ENCODE peak calls at places on chromosomes 5 and 9, in eight cellular contexts. One of them, this sample, is unnamed.

GRCh38 chr9:76897804-76898525 is 7.9 kb downstream of the PRUNE2 start:
- DNase-seq in SK-N-SH: no peak
- DNase-seq in Panc1: no peak
- DNase-seq in A549: no peak
- DNase-seq in HCT116: no peak
- DNase-seq in GM12878: no peak
- DNase-seq in HepG2: no peak
- DNase-seq in K562: no peak
- DNase-seq in this sample: no peak

GRCh38 chr5:169142264-169142970 is 158.5 kb downstream of the SLIT3 start:
- DNase-seq in K562: no peak
- DNase-seq in A549: no peak
- DNase-seq in Panc1: no peak
- DNase-seq in HepG2: no peak
- DNase-seq in HCT116: no peak
- DNase-seq in GM12878: no peak
- DNase-seq in SK-N-SH: peak; percentile 61
- DNase-seq in this sample: no peak

GRCh38 chr5:168217497-168217896 is 73.9 kb upstream of the WWC1 start:
- DNase-seq in GM12878: no peak
- DNase-seq in HCT116: no peak
- DNase-seq in HepG2: no peak
- DNase-seq in Panc1: no peak
- DNase-seq in K562: no peak
- DNase-seq in SK-N-SH: no peak
- DNase-seq in A549: no peak
- DNase-seq in this sample: no peak

GRCh38 chr5:43428034-43428712 is 16.0 kb upstream of the CCL28 start:
- DNase-seq in A549: peak; percentile 72
- DNase-seq in K562: no peak
- DNase-seq in Panc1: no peak
- DNase-seq in SK-N-SH: no peak
- DNase-seq in HCT116: no peak
- DNase-seq in GM12878: no peak
- DNase-seq in HepG2: no peak
- DNase-seq in this sample: no peak

GRCh38 chr9:106745457-106745856 is 117.5 kb upstream of the ZNF462 start:
- DNase-seq in HepG2: no peak
- DNase-seq in A549: no peak
- DNase-seq in SK-N-SH: no peak
- DNase-seq in K562: no peak
- DNase-seq in Panc1: no peak
- DNase-seq in GM12878: no peak
- DNase-seq in HCT116: no peak
- DNase-seq in this sample: no peak

GRCh38 chr5:52521236-52521635 is 266.5 kb upstream of the ITGA1 start:
- DNase-seq in GM12878: no peak
- DNase-seq in HepG2: no peak
- DNase-seq in Panc1: no peak
- DNase-seq in SK-N-SH: no peak
- DNase-seq in K562: no peak
- DNase-seq in A549: no peak
- DNase-seq in HCT116: no peak
- DNase-seq in this sample: no peak

GRCh38 chr9:85016389-85016997 is 347.0 kb downstream of the NTRK2 start:
- DNase-seq in HCT116: no peak
- DNase-seq in GM12878: no peak
- DNase-seq in SK-N-SH: no peak
- DNase-seq in HepG2: peak; percentile 53
- DNase-seq in K562: no peak
- DNase-seq in Panc1: no peak
- DNase-seq in A549: no peak
- DNase-seq in this sample: no peak

GRCh38 chr5:53331463-53331862 is 149.0 kb upstream of the FST start:
- DNase-seq in HCT116: no peak
- DNase-seq in GM12878: no peak
- DNase-seq in A549: peak; percentile 16
- DNase-seq in HepG2: no peak
- DNase-seq in SK-N-SH: no peak
- DNase-seq in Panc1: no peak
- DNase-seq in K562: no peak
- DNase-seq in this sample: no peak

GRCh38 chr5:65760504-65761275 is 38.7 kb downstream of the NLN start:
- DNase-seq in K562: no peak
- DNase-seq in Panc1: no peak
- DNase-seq in SK-N-SH: no peak
- DNase-seq in A549: peak; percentile 11
- DNase-seq in HepG2: no peak
- DNase-seq in HCT116: no peak
- DNase-seq in GM12878: peak; percentile 8
- DNase-seq in this sample: no peak

GRCh38 chr5:179176571-179177230 is 116.5 kb downstream of the ZNF354C start:
- DNase-seq in SK-N-SH: no peak
- DNase-seq in HepG2: no peak
- DNase-seq in GM12878: no peak
- DNase-seq in A549: no peak
- DNase-seq in HCT116: no peak
- DNase-seq in Panc1: no peak
- DNase-seq in K562: no peak
- DNase-seq in this sample: no peak

GRCh38 chr5:67303356-67303755 is 106.8 kb upstream of the CD180 start:
- DNase-seq in HepG2: no peak
- DNase-seq in A549: no peak
- DNase-seq in HCT116: no peak
- DNase-seq in Panc1: no peak
- DNase-seq in K562: no peak
- DNase-seq in SK-N-SH: no peak
- DNase-seq in GM12878: no peak
- DNase-seq in this sample: no peak

GRCh38 chr5:16456103-16456832 is 9.3 kb downstream of the ZNF622 start:
- DNase-seq in A549: peak; percentile 67
- DNase-seq in HCT116: peak; percentile 49
- DNase-seq in Panc1: peak; percentile 69
- DNase-seq in SK-N-SH: peak; percentile 43
- DNase-seq in HepG2: peak; percentile 48
- DNase-seq in K562: peak; percentile 51
- DNase-seq in GM12878: no peak
- DNase-seq in this sample: peak; percentile 89

GRCh38 chr5:149685494-149685893 is 44.6 kb upstream of the PPARGC1B start:
- DNase-seq in A549: no peak
- DNase-seq in HCT116: no peak
- DNase-seq in HepG2: no peak
- DNase-seq in Panc1: no peak
- DNase-seq in GM12878: no peak
- DNase-seq in K562: no peak
- DNase-seq in SK-N-SH: no peak
- DNase-seq in this sample: no peak

DNA sequence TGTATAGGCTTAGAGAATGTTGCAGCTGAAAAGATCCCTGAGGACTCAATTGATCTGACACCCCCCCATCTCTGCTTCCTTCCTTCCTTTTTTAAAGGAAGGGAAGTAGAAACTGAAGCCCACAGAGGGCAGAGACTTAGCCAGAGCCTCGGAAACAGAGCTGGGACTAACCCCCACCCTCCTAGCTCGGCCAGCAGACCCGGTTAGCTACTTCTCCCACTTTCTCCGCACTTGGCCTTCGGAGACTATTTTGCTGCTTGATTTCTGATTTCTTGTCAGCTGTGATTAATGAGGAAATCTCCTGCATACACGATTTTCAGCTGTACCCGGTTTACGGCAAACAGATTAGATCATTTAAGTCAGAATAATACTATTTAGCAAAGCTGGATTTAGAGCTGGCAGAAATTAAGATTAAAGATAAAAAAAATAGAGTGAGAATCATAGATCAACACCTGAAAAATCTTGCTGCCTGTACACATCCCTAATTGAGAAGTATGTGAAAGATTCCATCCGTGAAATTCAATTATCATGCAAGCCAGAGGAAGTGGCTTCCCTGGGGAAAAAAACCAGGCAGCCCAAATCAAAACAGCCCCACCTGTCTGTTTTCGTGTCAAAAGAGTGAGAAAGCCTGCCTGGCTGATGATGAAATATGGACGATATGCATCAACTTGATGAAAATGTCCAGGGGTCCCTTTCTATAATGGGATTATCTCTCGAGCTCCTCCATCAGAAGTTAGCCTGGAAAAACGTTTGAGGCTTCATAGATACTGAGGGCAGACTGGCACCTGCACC is 159.5 kb upstream of the SHB start:
- DNase-seq in SK-N-SH: peak; percentile 63
- DNase-seq in Panc1: no peak
- DNase-seq in K562: no peak
- DNase-seq in HepG2: no peak
- DNase-seq in A549: no peak
- DNase-seq in GM12878: no peak
- DNase-seq in HCT116: no peak
- DNase-seq in this sample: no peak
- H3K4me3 ChIP-seq in SK-N-SH: no peak overlapping the region
- H3K4me3 ChIP-seq in Panc1: no peak overlapping the region
- H3K4me3 ChIP-seq in K562: no peak overlapping the region
- H3K4me3 ChIP-seq in HepG2: no peak overlapping the region
- H3K4me3 ChIP-seq in A549: no peak overlapping the region
- H3K4me3 ChIP-seq in GM12878: no peak overlapping the region
- H3K4me3 ChIP-seq in HCT116: no peak overlapping the region
- H3K4me3 ChIP-seq in this sample: no peak overlapping the region

GRCh38 chr5:50447940-50448339 is 6.9 kb upstream of the EMB start:
- DNase-seq in A549: no peak
- DNase-seq in Panc1: no peak
- DNase-seq in HepG2: no peak
- DNase-seq in K562: no peak
- DNase-seq in SK-N-SH: no peak
- DNase-seq in GM12878: no peak
- DNase-seq in HCT116: no peak
- DNase-seq in this sample: no peak

GRCh38 chr5:50441479-50441815 is 359 bp upstream of the EMB start:
- DNase-seq in Panc1: peak; percentile 24
- DNase-seq in SK-N-SH: no peak
- DNase-seq in A549: no peak
- DNase-seq in GM12878: no peak
- DNase-seq in HepG2: no peak
- DNase-seq in HCT116: no peak
- DNase-seq in K562: no peak
- DNase-seq in this sample: no peak

GRCh38 chr5:50440651-50441478 is at the start of gene EMB:
- DNase-seq in SK-N-SH: peak; percentile 77
- DNase-seq in GM12878: no peak
- DNase-seq in HepG2: no peak
- DNase-seq in K562: no peak
- DNase-seq in HCT116: peak; percentile 31
- DNase-seq in A549: peak; percentile 63
- DNase-seq in Panc1: peak; percentile 27
- DNase-seq in this sample: peak; percentile 92

GRCh38 chr5:50447228-50447627 is 6.1 kb upstream of the EMB start:
- DNase-seq in SK-N-SH: no peak
- DNase-seq in Panc1: no peak
- DNase-seq in HCT116: no peak
- DNase-seq in K562: no peak
- DNase-seq in HepG2: no peak
- DNase-seq in GM12878: no peak
- DNase-seq in A549: no peak
- DNase-seq in this sample: no peak

GRCh38 chr5:50445281-50445949 is 4.3 kb upstream of the EMB start:
- DNase-seq in HepG2: no peak
- DNase-seq in GM12878: peak; percentile 62
- DNase-seq in HCT116: no peak
- DNase-seq in SK-N-SH: no peak
- DNase-seq in K562: no peak
- DNase-seq in A549: no peak
- DNase-seq in Panc1: no peak
- DNase-seq in this sample: no peak
- TF ChIP-seq REST in HepG2: no peak
- TF ChIP-seq REST in GM12878: no peak
- TF ChIP-seq REST in HCT116: no peak
- TF ChIP-seq REST in SK-N-SH: no peak
- TF ChIP-seq REST in K562: no peak
- TF ChIP-seq REST in A549: no peak
- TF ChIP-seq REST in Panc1: no peak
- TF ChIP-seq REST in this sample: no peak

GRCh38 chr5:123094227-123094918 is 5.3 kb downstream of the PRDM6 start:
- DNase-seq in Panc1: no peak
- DNase-seq in HCT116: no peak
- DNase-seq in HepG2: no peak
- DNase-seq in A549: no peak
- DNase-seq in K562: no peak
- DNase-seq in SK-N-SH: peak; percentile 62
- DNase-seq in GM12878: no peak
- DNase-seq in this sample: peak; percentile 17

GRCh38 chr5:123093279-123094226 is 4.5 kb downstream of the PRDM6 start:
- DNase-seq in K562: no peak
- DNase-seq in HepG2: no peak
- DNase-seq in GM12878: no peak
- DNase-seq in A549: no peak
- DNase-seq in HCT116: no peak
- DNase-seq in SK-N-SH: peak; percentile 58
- DNase-seq in Panc1: no peak
- DNase-seq in this sample: peak; percentile 76

GRCh38 chr5:123091258-123091987 is 2.4 kb downstream of the PRDM6 start:
- DNase-seq in K562: no peak
- DNase-seq in GM12878: no peak
- DNase-seq in A549: no peak
- DNase-seq in HepG2: no peak
- DNase-seq in Panc1: no peak
- DNase-seq in HCT116: no peak
- DNase-seq in SK-N-SH: no peak
- DNase-seq in this sample: no peak

GRCh38 chr5:123091988-123092583 is 3.0 kb downstream of the PRDM6 start:
- DNase-seq in Panc1: no peak
- DNase-seq in HepG2: no peak
- DNase-seq in GM12878: no peak
- DNase-seq in A549: no peak
- DNase-seq in HCT116: no peak
- DNase-seq in SK-N-SH: no peak
- DNase-seq in K562: no peak
- DNase-seq in this sample: no peak

GRCh38 chr5:123092696-123093095 is 3.7 kb downstream of the PRDM6 start:
- DNase-seq in A549: no peak
- DNase-seq in GM12878: no peak
- DNase-seq in Panc1: no peak
- DNase-seq in HepG2: no peak
- DNase-seq in HCT116: no peak
- DNase-seq in K562: no peak
- DNase-seq in SK-N-SH: no peak
- DNase-seq in this sample: no peak
- H3K4me3 ChIP-seq in A549: no peak overlapping the region
- H3K4me3 ChIP-seq in GM12878: no peak overlapping the region
- H3K4me3 ChIP-seq in Panc1: no peak overlapping the region
- H3K4me3 ChIP-seq in HepG2: no peak overlapping the region
- H3K4me3 ChIP-seq in HCT116: no peak overlapping the region
- H3K4me3 ChIP-seq in K562: no peak overlapping the region
- H3K4me3 ChIP-seq in SK-N-SH: no peak overlapping the region
- H3K4me3 ChIP-seq in this sample: peak overlapping the region; percentile 68

DNA sequence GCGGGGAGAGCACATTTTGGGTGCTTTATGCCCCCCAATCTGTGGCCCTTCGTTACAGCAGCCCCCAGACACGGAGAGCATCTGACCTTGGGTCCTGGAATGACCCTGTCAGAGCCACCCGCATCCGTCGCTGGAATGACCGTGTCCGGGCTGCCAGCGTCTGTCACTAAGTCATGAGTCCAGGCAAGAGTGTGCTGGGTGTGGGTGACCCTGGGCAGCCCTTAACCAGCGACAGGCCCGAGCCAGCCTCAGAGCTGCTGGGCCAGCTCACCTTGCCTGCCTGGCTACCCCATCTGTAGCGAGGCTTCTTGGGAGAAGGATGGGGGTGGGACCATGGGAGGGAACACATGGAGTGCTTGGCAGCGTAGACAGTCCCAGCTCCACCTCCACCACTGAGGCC is 46.8 kb upstream of the NOTCH1 start:
- DNase-seq in A549: no peak
- DNase-seq in Panc1: no peak
- DNase-seq in SK-N-SH: no peak
- DNase-seq in HCT116: no peak
- DNase-seq in K562: no peak
- DNase-seq in GM12878: no peak
- DNase-seq in HepG2: no peak
- DNase-seq in this sample: no peak
- TF ChIP-seq REST in A549: no peak
- TF ChIP-seq REST in Panc1: no peak
- TF ChIP-seq REST in SK-N-SH: no peak
- TF ChIP-seq REST in HCT116: no peak
- TF ChIP-seq REST in K562: no peak
- TF ChIP-seq REST in GM12878: no peak
- TF ChIP-seq REST in HepG2: no peak
- TF ChIP-seq REST in this sample: no peak